ENCODE peak calls at places on chromosomes 5 and 9, in five cellular contexts. D is GM23338, I is body of pancreas, P is PC-9, O is Peyer's patch. L is an unnamed sample.

GRCh38 chr5:6118691-6119090 is 259.7 kb downstream of the MED10 start:
- DNase-seq in D (no peak), I (no peak), P (no peak), O (no peak), L (no peak)

GRCh38 chr9:7811679-7812078 is 12.1 kb upstream of the DMAC1 start:
- DNase-seq in D (no peak), I (no peak), P (no peak), O (no peak), L (no peak)

GRCh38 chr5:118611332-118611945 is 376.9 kb downstream of the DTWD2 start:
- DNase-seq in D (peak; percentile 64), I (no peak), P (no peak), O (no peak), L (no peak)

GRCh38 chr5:147539053-147539452 is 29.2 kb upstream of the DPYSL3 start:
- DNase-seq in D (no peak), I (no peak), P (no peak), O (no peak), L (no peak)

GRCh38 chr5:117561531-117561930 is 986.9 kb upstream of the SEMA6A start:
- DNase-seq in D (no peak), I (no peak), P (no peak), O (no peak), L (no peak)

GRCh38 chr5:144583493-144584154 is 413.0 kb downstream of the KCTD16 start:
- DNase-seq in D (peak; percentile 21), I (no peak), P (no peak), O (no peak), L (no peak)

GRCh38 chr5:178770621-178771020 is 40.2 kb upstream of the ZNF354A start:
- DNase-seq in D (no peak), I (no peak), P (no peak), O (no peak), L (no peak)

GRCh38 chr9:130406278-130406895 is 38.4 kb upstream of the ASS1 start:
- DNase-seq in D (no peak), I (no peak), P (no peak), O (no peak), L (no peak)

GRCh38 chr9:2620876-2621677 is 510 bp upstream of the VLDLR start:
- DNase-seq in D (peak; percentile 94), I (peak; percentile 89), P (peak; percentile 71), O (peak; percentile 59), L (peak; percentile 85)

GRCh38 chr5:926416-927171 is 33.9 kb downstream of the TRIP13 start:
- DNase-seq in D (peak; percentile 74), I (no peak), P (no peak), O (no peak), L (no peak)

GRCh38 chr9:13787234-13787833 is 507.8 kb upstream of the MPDZ start:
- DNase-seq in D (no peak), I (no peak), P (no peak), O (no peak), L (no peak)

GRCh38 chr5:135067587-135067986 is 33.6 kb upstream of the PITX1 start:
- DNase-seq in D (no peak), I (no peak), P (no peak), O (no peak), L (no peak)

GRCh38 chr9:127942152-127943010 is 4.7 kb upstream of the DPM2 start:
- DNase-seq in D (peak; percentile 85), I (peak; percentile 59), P (peak; percentile 46), O (peak; percentile 70), L (peak; percentile 77)

GRCh38 chr5:134603059-134603458 is 29.6 kb downstream of the SAR1B start:
- DNase-seq in D (no peak), I (no peak), P (no peak), O (no peak), L (no peak)

GRCh38 chr5:110506378-110506777 is 220.1 kb downstream of the TMEM232 start:
- DNase-seq in D (no peak), I (no peak), P (no peak), O (no peak), L (no peak)

GRCh38 chr9:134690946-134691694 is 49.5 kb downstream of the COL5A1 start:
- DNase-seq in D (no peak), I (no peak), P (no peak), O (peak; percentile 37), L (peak; percentile 26)

GRCh38 chr5:150320048-150320555 is 17.4 kb upstream of the ARSI start:
- DNase-seq in D (no peak), I (peak; percentile 31), P (peak; percentile 89), O (no peak), L (peak; percentile 68)

GRCh38 chr9:129333613-129333960 is 155.5 kb upstream of the IER5L start:
- DNase-seq in D (peak; percentile 76), I (no peak), P (peak; percentile 89), O (no peak), L (no peak)

GRCh38 chr5:148011407-148012124 is 52.2 kb upstream of the SPINK5 start:
- DNase-seq in D (no peak), I (no peak), P (peak; percentile 71), O (no peak), L (no peak)

GRCh38 chr5:14813747-14814146 is 57.8 kb downstream of the ANKH start:
- DNase-seq in D (no peak), I (no peak), P (no peak), O (no peak), L (no peak)

GRCh38 chr5:87184544-87184943 is 83.1 kb upstream of the RASA1 start:
- DNase-seq in D (no peak), I (no peak), P (no peak), O (no peak), L (no peak)

GRCh38 chr9:6714176-6714575 is 43.6 kb upstream of the KDM4C start:
- DNase-seq in D (no peak), I (no peak), P (no peak), O (no peak), L (no peak)

GRCh38 chr9:136880651-136881050 is 5.7 kb upstream of the TRAF2 start:
- DNase-seq in D (no peak), I (no peak), P (no peak), O (no peak), L (no peak)

GRCh38 chr9:116594552-116594951 is 92.6 kb upstream of the TRIM32 start:
- DNase-seq in D (no peak), I (no peak), P (no peak), O (no peak), L (no peak)

GRCh38 chr9:14343948-14344547 is 30.1 kb upstream of the NFIB start:
- DNase-seq in D (peak; percentile 65), I (no peak), P (no peak), O (no peak), L (peak; percentile 58)

GRCh38 chr9:135212961-135213360 is 125.5 kb downstream of the OLFM1 start:
- DNase-seq in D (no peak), I (no peak), P (no peak), O (peak; percentile 28), L (no peak)

GRCh38 chr5:175382171-175382570 is 61.8 kb downstream of the DRD1 start:
- DNase-seq in D (no peak), I (no peak), P (no peak), O (no peak), L (no peak)

GRCh38 chr5:14424011-14424685 is 157.4 kb upstream of the OTULINL start:
- DNase-seq in D (no peak), I (no peak), P (no peak), O (no peak), L (no peak)

GRCh38 chr5:43041669-43042175 is 1.6 kb upstream of the ANXA2R start:
- DNase-seq in D (peak; percentile 57), I (peak; percentile 51), P (peak; percentile 74), O (peak; percentile 79), L (peak; percentile 68)
- H3K27me3 ChIP-seq in D (peaks cover 96% of the 10 kb centered on the region), I (peaks cover 15% of the 10 kb centered on the region), P (no peaks in the 10 kb centered on the region), O (no peaks in the 10 kb centered on the region), L (no peaks in the 10 kb centered on the region)

DNA sequence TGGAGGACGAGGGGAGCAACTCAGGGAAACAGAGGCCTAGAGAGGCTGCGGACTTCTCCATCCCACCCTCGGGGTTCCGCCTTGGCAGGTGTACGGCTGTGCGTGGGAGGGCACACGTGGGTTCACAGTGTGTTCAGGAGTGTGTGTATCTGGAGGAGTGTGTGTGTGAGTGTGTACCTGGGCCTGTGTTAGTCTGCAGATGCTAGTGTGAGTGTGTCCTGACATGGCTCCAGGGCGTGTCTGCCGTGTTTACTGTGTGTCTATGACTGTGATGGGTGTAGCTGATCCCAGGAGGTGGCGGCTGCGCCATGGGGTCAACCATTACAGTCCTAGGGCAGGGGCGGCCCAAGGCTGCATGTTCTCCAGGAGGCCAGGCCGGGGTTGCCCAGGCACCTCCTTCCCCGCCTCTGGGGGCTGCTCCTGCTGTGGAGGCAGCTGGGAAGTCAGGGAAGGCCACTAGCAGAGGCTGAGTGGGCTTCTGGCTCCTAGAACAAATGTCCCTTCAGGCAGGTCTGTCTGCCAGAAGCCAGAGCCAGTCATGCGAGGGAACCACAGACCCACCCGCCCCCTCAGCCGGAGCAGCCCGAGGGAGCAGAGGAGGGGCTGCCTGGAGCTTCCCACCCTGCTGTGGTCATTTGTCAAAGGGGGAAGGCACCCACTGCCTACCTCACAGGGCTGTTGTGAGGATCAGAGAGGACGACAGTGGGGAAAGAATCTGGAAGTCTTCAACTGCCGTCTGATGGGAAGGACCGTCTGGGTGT is 21.4 kb downstream of the CRB2 start:
- DNase-seq in D (no peak), I (no peak), P (no peak), O (peak; percentile 71), L (peak; percentile 35)
- TF ChIP-seq CTCF in D (no peak), I (no peak), P (no peak), O (no peak), L (no peak)

GRCh38 chr9:120879421-120879820 is 2.4 kb upstream of the PHF19 start:
- DNase-seq in D (no peak), I (no peak), P (no peak), O (no peak), L (no peak)
- H3K4me1 ChIP-seq in D (peaks cover 28% of the 10 kb centered on the region), I (peaks cover 19% of the 10 kb centered on the region), P (peaks cover 53% of the 10 kb centered on the region), O (no peaks in the 10 kb centered on the region), L (no peaks in the 10 kb centered on the region)

DNA sequence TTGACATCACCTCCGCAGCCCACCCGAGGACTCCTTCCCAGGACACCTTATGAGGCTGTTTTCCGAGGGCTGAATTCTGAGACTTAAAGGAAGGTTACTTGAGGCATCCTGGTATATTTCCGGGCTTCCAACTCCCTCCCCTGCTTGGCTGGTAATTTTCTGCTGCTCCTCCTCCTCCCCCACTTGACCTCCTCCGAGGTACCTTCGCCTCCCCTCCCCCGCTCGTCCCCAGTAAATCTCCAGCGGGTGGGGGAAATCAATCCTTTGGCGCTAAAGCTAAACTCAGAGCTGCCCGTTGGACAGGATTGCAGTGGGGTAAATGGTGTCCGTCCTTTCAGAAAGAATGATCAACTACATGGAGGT is 4.9 kb upstream of the ISL1 start:
- DNase-seq in D (peak; percentile 84), I (no peak), P (no peak), O (no peak), L (no peak)
- H3K27me3 ChIP-seq in D (peaks cover 92% of the 10 kb centered on the region), I (peaks cover 50% of the 10 kb centered on the region), P (no peaks in the 10 kb centered on the region), O (no peaks in the 10 kb centered on the region), L (no peaks in the 10 kb centered on the region)

DNA sequence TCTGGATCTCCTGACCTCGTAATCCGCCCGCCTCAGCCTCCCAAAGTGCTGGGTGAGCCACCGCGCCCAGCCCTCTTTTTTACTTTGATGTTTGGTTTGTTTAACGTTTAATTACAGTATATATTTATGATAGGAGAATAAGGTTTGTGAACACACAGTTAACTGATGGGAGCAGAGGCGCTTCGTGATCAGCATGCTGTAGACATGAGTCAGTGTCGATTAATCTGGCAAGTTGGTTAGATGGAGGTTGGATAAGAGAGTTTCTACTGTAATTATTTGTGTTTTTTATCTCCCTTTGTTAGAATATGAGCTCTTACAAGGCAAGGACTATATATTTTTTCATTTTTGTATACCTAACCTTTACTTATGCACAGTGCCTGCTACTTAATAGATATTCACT is 14.3 kb downstream of the ATG10 start:
- DNase-seq in D (no peak), I (no peak), P (no peak), O (no peak), L (no peak)
- TF ChIP-seq CTCF in D (no peak), I (no peak), P (no peak), O (no peak), L (no peak)

L was measured in ovary.